ENCODE peak calls at places on chromosome 3, in six cellular contexts. V is NAMALWA, Q is GM23338, U is foreskin fibroblast, M is putamen, J is A549. L is an unnamed sample.

GRCh38 chr3:177777699-177778098 is 580.4 kb upstream of the TBL1XR1 start:
- DNase-seq in V (peak), Q (peak), U (peak), M (peak), J (peak), L (peak)

GRCh38 chr3:127049390-127049789 is 66.5 kb downstream of the PLXNA1 start:
- DNase-seq in V (no peak), Q (peak), U (no peak), M (no peak), J (no peak), L (no peak)

GRCh38 chr3:143307613-143308183 is 188.1 kb downstream of the CHST2 start:
- DNase-seq in V (no peak), Q (no peak), U (peak), M (no peak), J (peak), L (no peak)

GRCh38 chr3:38386992-38387750 is 40.6 kb downstream of the XYLB start:
- DNase-seq in V (no peak), Q (no peak), U (no peak), M (no peak), J (no peak), L (no peak)

GRCh38 chr3:43001094-43001553 is 22.0 kb downstream of the GASK1A start:
- DNase-seq in V (no peak), Q (no peak), U (peak), M (peak), J (no peak), L (peak)

GRCh38 chr3:119211193-119211592 is 29.5 kb downstream of the B4GALT4 start:
- DNase-seq in V (no peak), Q (no peak), U (no peak), M (no peak), J (peak), L (no peak)

GRCh38 chr3:69530554-69530953 is 144.7 kb upstream of the FRMD4B start:
- DNase-seq in V (no peak), Q (no peak), U (no peak), M (no peak), J (no peak), L (no peak)

GRCh38 chr3:195085356-195086130 is 185.4 kb downstream of the XXYLT1 start:
- DNase-seq in V (no peak), Q (no peak), U (no peak), M (no peak), J (no peak), L (no peak)

GRCh38 chr3:152780553-152780952 is 54.4 kb upstream of the P2RY1 start:
- DNase-seq in V (no peak), Q (no peak), U (peak), M (no peak), J (no peak), L (no peak)

GRCh38 chr3:15291589-15292541 is 40.5 kb downstream of the SH3BP5 start:
- DNase-seq in V (peak), Q (no peak), U (no peak), M (no peak), J (no peak), L (no peak)

GRCh38 chr3:113439576-113439975 is 1.7 kb downstream of the CFAP44 start:
- DNase-seq in V (no peak), Q (no peak), U (no peak), M (no peak), J (no peak), L (no peak)

GRCh38 chr3:46998852-46999515 is 19.5 kb downstream of the NBEAL2 start:
- DNase-seq in V (no peak), Q (no peak), U (no peak), M (no peak), J (no peak), L (no peak)

GRCh38 chr3:17430574-17430973 is 311.9 kb downstream of the TBC1D5 start:
- DNase-seq in V (no peak), Q (no peak), U (no peak), M (no peak), J (no peak), L (no peak)

GRCh38 chr3:78337801-78338211 is 1297.9 kb downstream of the ROBO2 start:
- DNase-seq in V (no peak), Q (no peak), U (peak), M (no peak), J (no peak), L (no peak)

GRCh38 chr3:188689101-188689574 is 482.6 kb upstream of the TPRG1 start:
- DNase-seq in V (no peak), Q (no peak), U (peak), M (no peak), J (no peak), L (no peak)

GRCh38 chr3:72049300-72049699 is 264.4 kb upstream of the PROK2 start:
- DNase-seq in V (no peak), Q (no peak), U (no peak), M (no peak), J (no peak), L (no peak)

GRCh38 chr3:33171580-33171979 is 47.0 kb downstream of the SUSD5 start:
- DNase-seq in V (peak), Q (no peak), U (no peak), M (no peak), J (no peak), L (no peak)

GRCh38 chr3:143430582-143430981 is 311.0 kb downstream of the CHST2 start:
- DNase-seq in V (no peak), Q (no peak), U (no peak), M (no peak), J (no peak), L (no peak)

GRCh38 chr3:159191454-159191853 is 389.6 kb downstream of the MFSD1 start:
- DNase-seq in V (no peak), Q (no peak), U (peak), M (no peak), J (peak), L (no peak)

GRCh38 chr3:111299070-111299672 is 227.6 kb downstream of the NECTIN3 start:
- DNase-seq in V (no peak), Q (peak), U (peak), M (no peak), J (no peak), L (no peak)

GRCh38 chr3:44048196-44048924 is 193.3 kb upstream of the TOPAZ1 start:
- DNase-seq in V (no peak), Q (peak), U (no peak), M (no peak), J (no peak), L (peak)

GRCh38 chr3:125602752-125603649 is 7.7 kb upstream of the OSBPL11 start:
- DNase-seq in V (no peak), Q (no peak), U (peak), M (peak), J (no peak), L (peak)

GRCh38 chr3:137647179-137647578 is 116.9 kb upstream of the SOX14 start:
- DNase-seq in V (no peak), Q (peak), U (no peak), M (no peak), J (no peak), L (no peak)

L was measured in globus pallidus.